ENCODE peak calls at places on chromosomes 7 and 10, in ten cellular contexts. One of them, this sample, is unnamed.

GRCh38 chr7:73973091-73973490 is 54.9 kb upstream of the ELN start:
- DNase-seq in tibial nerve: no peak
- DNase-seq in uterus: no peak
- DNase-seq in heart left ventricle: peak; percentile 73
- DNase-seq in IMR-90: no peak
- DNase-seq in adrenal gland: no peak
- DNase-seq in erythroblast: no peak
- DNase-seq in HCT116: no peak
- DNase-seq in ovary: no peak
- DNase-seq in A549: no peak
- DNase-seq in this sample: no peak

GRCh38 chr7:32061346-32061745 is 8.9 kb downstream of the PDE1C start:
- DNase-seq in A549: no peak
- DNase-seq in heart left ventricle: peak; percentile 41
- DNase-seq in erythroblast: no peak
- DNase-seq in IMR-90: no peak
- DNase-seq in adrenal gland: no peak
- DNase-seq in tibial nerve: no peak
- DNase-seq in HCT116: no peak
- DNase-seq in uterus: no peak
- DNase-seq in ovary: no peak
- DNase-seq in this sample: no peak

GRCh38 chr10:89575037-89575436 is 39.6 kb upstream of the SLC16A12 start:
- DNase-seq in heart left ventricle: no peak
- DNase-seq in ovary: no peak
- DNase-seq in IMR-90: peak; percentile 17
- DNase-seq in A549: no peak
- DNase-seq in uterus: no peak
- DNase-seq in tibial nerve: no peak
- DNase-seq in erythroblast: no peak
- DNase-seq in HCT116: no peak
- DNase-seq in adrenal gland: no peak
- DNase-seq in this sample: no peak

GRCh38 chr10:103926722-103927319 is 8.8 kb upstream of the STN1 start:
- DNase-seq in uterus: no peak
- DNase-seq in ovary: no peak
- DNase-seq in HCT116: no peak
- DNase-seq in adrenal gland: no peak
- DNase-seq in erythroblast: no peak
- DNase-seq in tibial nerve: no peak
- DNase-seq in A549: no peak
- DNase-seq in IMR-90: no peak
- DNase-seq in heart left ventricle: no peak
- DNase-seq in this sample: no peak

GRCh38 chr7:69739182-69739581 is 140.9 kb downstream of the AUTS2 start:
- DNase-seq in tibial nerve: no peak
- DNase-seq in erythroblast: no peak
- DNase-seq in IMR-90: no peak
- DNase-seq in adrenal gland: no peak
- DNase-seq in HCT116: no peak
- DNase-seq in uterus: no peak
- DNase-seq in A549: no peak
- DNase-seq in ovary: no peak
- DNase-seq in heart left ventricle: no peak
- DNase-seq in this sample: no peak

GRCh38 chr10:110833234-110833940 is 38.3 kb upstream of the PDCD4 start:
- DNase-seq in HCT116: no peak
- DNase-seq in heart left ventricle: no peak
- DNase-seq in erythroblast: no peak
- DNase-seq in uterus: no peak
- DNase-seq in IMR-90: no peak
- DNase-seq in tibial nerve: no peak
- DNase-seq in ovary: peak; percentile 59
- DNase-seq in adrenal gland: no peak
- DNase-seq in A549: no peak
- DNase-seq in this sample: no peak

GRCh38 chr7:131502810-131503545 is 53.5 kb downstream of the PODXL start:
- DNase-seq in IMR-90: peak; percentile 49
- DNase-seq in tibial nerve: no peak
- DNase-seq in adrenal gland: peak; percentile 79
- DNase-seq in A549: no peak
- DNase-seq in erythroblast: peak; percentile 10
- DNase-seq in HCT116: no peak
- DNase-seq in heart left ventricle: peak; percentile 84
- DNase-seq in uterus: peak; percentile 55
- DNase-seq in ovary: peak; percentile 74
- DNase-seq in this sample: no peak

GRCh38 chr10:123144697-123145541 is 3.0 kb upstream of the HMX2 start:
- DNase-seq in uterus: no peak
- DNase-seq in ovary: no peak
- DNase-seq in HCT116: no peak
- DNase-seq in adrenal gland: no peak
- DNase-seq in erythroblast: peak; percentile 27
- DNase-seq in tibial nerve: no peak
- DNase-seq in heart left ventricle: no peak
- DNase-seq in A549: no peak
- DNase-seq in IMR-90: no peak
- DNase-seq in this sample: no peak

GRCh38 chr7:37674534-37674933 is 9.0 kb upstream of the GPR141 start:
- DNase-seq in ovary: no peak
- DNase-seq in adrenal gland: no peak
- DNase-seq in heart left ventricle: no peak
- DNase-seq in erythroblast: no peak
- DNase-seq in uterus: no peak
- DNase-seq in tibial nerve: no peak
- DNase-seq in IMR-90: no peak
- DNase-seq in HCT116: no peak
- DNase-seq in A549: no peak
- DNase-seq in this sample: no peak

GRCh38 chr7:120353171-120353570 is 80.2 kb downstream of the KCND2 start:
- DNase-seq in A549: no peak
- DNase-seq in tibial nerve: no peak
- DNase-seq in uterus: no peak
- DNase-seq in IMR-90: no peak
- DNase-seq in HCT116: no peak
- DNase-seq in adrenal gland: no peak
- DNase-seq in ovary: no peak
- DNase-seq in erythroblast: no peak
- DNase-seq in heart left ventricle: no peak
- DNase-seq in this sample: no peak

GRCh38 chr7:43467406-43467805 is 115.5 kb upstream of the STK17A start:
- DNase-seq in ovary: no peak
- DNase-seq in adrenal gland: no peak
- DNase-seq in erythroblast: no peak
- DNase-seq in IMR-90: peak; percentile 55
- DNase-seq in tibial nerve: no peak
- DNase-seq in heart left ventricle: no peak
- DNase-seq in uterus: no peak
- DNase-seq in HCT116: no peak
- DNase-seq in A549: no peak
- DNase-seq in this sample: no peak

GRCh38 chr7:157005456-157006204 is 4.8 kb downstream of the MNX1 start:
- DNase-seq in tibial nerve: no peak
- DNase-seq in erythroblast: no peak
- DNase-seq in IMR-90: no peak
- DNase-seq in A549: no peak
- DNase-seq in heart left ventricle: no peak
- DNase-seq in ovary: no peak
- DNase-seq in HCT116: no peak
- DNase-seq in uterus: no peak
- DNase-seq in adrenal gland: no peak
- DNase-seq in this sample: no peak

GRCh38 chr10:119395287-119396007 is 147.1 kb downstream of the RGS10 start:
- DNase-seq in A549: no peak
- DNase-seq in adrenal gland: peak; percentile 41
- DNase-seq in HCT116: no peak
- DNase-seq in heart left ventricle: peak; percentile 76
- DNase-seq in erythroblast: no peak
- DNase-seq in uterus: no peak
- DNase-seq in ovary: no peak
- DNase-seq in IMR-90: peak; percentile 33
- DNase-seq in tibial nerve: no peak
- DNase-seq in this sample: no peak

GRCh38 chr10:62084434-62084833 is 182.9 kb downstream of the ARID5B start:
- DNase-seq in adrenal gland: no peak
- DNase-seq in HCT116: no peak
- DNase-seq in IMR-90: no peak
- DNase-seq in erythroblast: no peak
- DNase-seq in tibial nerve: no peak
- DNase-seq in uterus: no peak
- DNase-seq in ovary: no peak
- DNase-seq in heart left ventricle: no peak
- DNase-seq in A549: no peak
- DNase-seq in this sample: no peak

DNA sequence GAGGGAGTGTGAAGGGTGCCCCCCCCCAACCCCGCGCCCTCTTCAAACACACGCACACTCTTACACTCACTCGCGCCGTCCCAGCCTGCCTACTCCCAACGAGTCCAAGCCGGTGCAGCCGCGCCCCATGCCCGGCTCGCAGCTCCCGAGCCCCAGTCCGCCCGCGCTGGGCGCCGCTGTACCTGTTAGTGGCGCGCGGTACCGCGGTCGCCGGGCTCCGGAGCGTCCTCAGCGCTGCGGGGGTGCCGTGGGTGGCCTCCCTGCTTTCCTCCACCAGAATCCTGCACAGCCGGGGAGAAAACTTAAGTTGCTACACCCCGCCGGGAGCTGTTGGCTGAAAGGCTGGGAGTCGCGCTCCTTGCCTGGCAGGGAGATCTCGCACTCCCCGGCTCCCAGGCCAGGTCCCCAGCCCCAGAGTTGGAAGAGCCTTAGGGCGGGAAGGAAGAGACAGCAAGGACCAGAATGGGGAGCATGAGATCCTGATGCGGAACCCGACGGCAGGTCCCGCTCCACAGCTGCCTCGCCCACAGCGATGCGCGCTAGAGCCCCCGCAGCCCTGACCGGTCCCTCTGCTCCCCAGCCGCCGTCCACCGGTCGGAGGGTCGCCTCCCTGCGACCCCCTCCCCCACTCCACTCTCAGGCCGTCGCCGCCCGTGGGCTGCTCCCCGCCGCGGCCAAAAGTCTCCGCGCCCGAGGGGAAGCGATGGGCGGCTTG is 861 bp downstream of the ST8SIA6 start:
- DNase-seq in uterus: peak; percentile 15
- DNase-seq in HCT116: no peak
- DNase-seq in heart left ventricle: peak; percentile 49
- DNase-seq in ovary: peak; percentile 53
- DNase-seq in A549: peak; percentile 37
- DNase-seq in tibial nerve: peak; percentile 22
- DNase-seq in IMR-90: no peak
- DNase-seq in erythroblast: peak; percentile 88
- DNase-seq in adrenal gland: peak; percentile 24
- DNase-seq in this sample: peak; percentile 14
- TF ChIP-seq POLR2A in uterus: no peak
- TF ChIP-seq POLR2A in HCT116: no peak
- TF ChIP-seq POLR2A in heart left ventricle: no peak
- TF ChIP-seq POLR2A in ovary: no peak
- TF ChIP-seq POLR2A in A549: no peak
- TF ChIP-seq POLR2A in tibial nerve: no peak
- TF ChIP-seq POLR2A in IMR-90: no peak
- TF ChIP-seq POLR2A in erythroblast: peak; percentile 67
- TF ChIP-seq POLR2A in adrenal gland: no peak
- TF ChIP-seq POLR2A in this sample: no peak

GRCh38 chr10:130174343-130174742 is 38.2 kb downstream of the GLRX3 start:
- DNase-seq in uterus: no peak
- DNase-seq in A549: no peak
- DNase-seq in IMR-90: peak; percentile 12
- DNase-seq in ovary: no peak
- DNase-seq in tibial nerve: no peak
- DNase-seq in adrenal gland: no peak
- DNase-seq in erythroblast: no peak
- DNase-seq in HCT116: no peak
- DNase-seq in heart left ventricle: no peak
- DNase-seq in this sample: no peak

GRCh38 chr10:130181858-130182257 is 45.7 kb downstream of the GLRX3 start:
- DNase-seq in ovary: no peak
- DNase-seq in erythroblast: no peak
- DNase-seq in HCT116: no peak
- DNase-seq in IMR-90: no peak
- DNase-seq in adrenal gland: no peak
- DNase-seq in A549: no peak
- DNase-seq in tibial nerve: no peak
- DNase-seq in heart left ventricle: no peak
- DNase-seq in uterus: no peak
- DNase-seq in this sample: no peak

GRCh38 chr10:130175074-130175473 is 38.9 kb downstream of the GLRX3 start:
- DNase-seq in heart left ventricle: no peak
- DNase-seq in adrenal gland: no peak
- DNase-seq in erythroblast: no peak
- DNase-seq in tibial nerve: no peak
- DNase-seq in A549: no peak
- DNase-seq in HCT116: no peak
- DNase-seq in uterus: no peak
- DNase-seq in ovary: no peak
- DNase-seq in IMR-90: no peak
- DNase-seq in this sample: no peak

GRCh38 chr10:130179640-130180039 is 43.4 kb downstream of the GLRX3 start:
- DNase-seq in IMR-90: peak; percentile 78
- DNase-seq in A549: peak; percentile 17
- DNase-seq in erythroblast: peak; percentile 68
- DNase-seq in adrenal gland: no peak
- DNase-seq in tibial nerve: no peak
- DNase-seq in uterus: no peak
- DNase-seq in HCT116: peak; percentile 24
- DNase-seq in heart left ventricle: no peak
- DNase-seq in ovary: no peak
- DNase-seq in this sample: no peak

GRCh38 chr10:130177250-130177649 is 41.1 kb downstream of the GLRX3 start:
- DNase-seq in A549: no peak
- DNase-seq in adrenal gland: no peak
- DNase-seq in HCT116: no peak
- DNase-seq in heart left ventricle: peak; percentile 47
- DNase-seq in IMR-90: no peak
- DNase-seq in tibial nerve: no peak
- DNase-seq in uterus: no peak
- DNase-seq in erythroblast: no peak
- DNase-seq in ovary: no peak
- DNase-seq in this sample: no peak
- TF ChIP-seq POLR2A in A549: no peak
- TF ChIP-seq POLR2A in adrenal gland: no peak
- TF ChIP-seq POLR2A in HCT116: no peak
- TF ChIP-seq POLR2A in heart left ventricle: no peak
- TF ChIP-seq POLR2A in IMR-90: no peak
- TF ChIP-seq POLR2A in tibial nerve: no peak
- TF ChIP-seq POLR2A in uterus: no peak
- TF ChIP-seq POLR2A in erythroblast: no peak
- TF ChIP-seq POLR2A in ovary: no peak
- TF ChIP-seq POLR2A in this sample: no peak

GRCh38 chr10:31133628-31134302 is 102.1 kb upstream of the ZNF438 start:
- DNase-seq in erythroblast: peak; percentile 90
- DNase-seq in IMR-90: peak; percentile 65
- DNase-seq in HCT116: no peak
- DNase-seq in tibial nerve: peak; percentile 68
- DNase-seq in heart left ventricle: peak; percentile 90
- DNase-seq in uterus: peak; percentile 87
- DNase-seq in A549: no peak
- DNase-seq in ovary: peak; percentile 91
- DNase-seq in adrenal gland: peak; percentile 83
- DNase-seq in this sample: peak; percentile 75
- TF ChIP-seq POLR2A in erythroblast: no peak
- TF ChIP-seq POLR2A in IMR-90: peak; percentile 10
- TF ChIP-seq POLR2A in HCT116: no peak
- TF ChIP-seq POLR2A in tibial nerve: peak; percentile 5
- TF ChIP-seq POLR2A in heart left ventricle: peak; percentile 51
- TF ChIP-seq POLR2A in uterus: peak; percentile 41
- TF ChIP-seq POLR2A in A549: no peak
- TF ChIP-seq POLR2A in ovary: peak; percentile 55
- TF ChIP-seq POLR2A in adrenal gland: peak; percentile 37
- TF ChIP-seq POLR2A in this sample: no peak

GRCh38 chr7:106657085-106657991 is 3.6 kb downstream of the CCDC71L start:
- DNase-seq in tibial nerve: no peak
- DNase-seq in HCT116: no peak
- DNase-seq in uterus: no peak
- DNase-seq in A549: no peak
- DNase-seq in adrenal gland: no peak
- DNase-seq in heart left ventricle: no peak
- DNase-seq in erythroblast: peak; percentile 63
- DNase-seq in ovary: no peak
- DNase-seq in IMR-90: peak; percentile 54
- DNase-seq in this sample: no peak
- TF ChIP-seq POLR2A in tibial nerve: no peak
- TF ChIP-seq POLR2A in HCT116: no peak
- TF ChIP-seq POLR2A in uterus: no peak
- TF ChIP-seq POLR2A in A549: no peak
- TF ChIP-seq POLR2A in adrenal gland: no peak
- TF ChIP-seq POLR2A in heart left ventricle: no peak
- TF ChIP-seq POLR2A in erythroblast: peak; percentile 13
- TF ChIP-seq POLR2A in ovary: no peak
- TF ChIP-seq POLR2A in IMR-90: no peak
- TF ChIP-seq POLR2A in this sample: no peak